ENCODE peak calls at places on chromosomes 12 and 14, in five cellular contexts. U is CD4-positive, alpha-beta T cell; G is IMR-90; H is hippocampal formation; W is T1000. Y is an unnamed sample.

GRCh38 chr12:105912911-105913514 is 225.7 kb downstream of the NUAK1 start:
- DNase-seq in W (no peak), G (peak; percentile 69), H (no peak), U (no peak), Y (no peak)

GRCh38 chr12:123363743-123364531 is 710 bp downstream of the SBNO1 start:
- DNase-seq in W (no peak), G (no peak), H (no peak), U (peak; percentile 18), Y (peak; percentile 34)

GRCh38 chr14:24398943-24399801 is at the start of gene NYNRIN:
- DNase-seq in U (peak; percentile 25), W (no peak), G (peak; percentile 12), H (no peak), Y (no peak)

GRCh38 chr12:64884728-64885127 is 60.3 kb downstream of the TBC1D30 start:
- DNase-seq in W (no peak), U (no peak), H (no peak), G (no peak), Y (no peak)

GRCh38 chr12:87378526-87378925 is 650.7 kb downstream of the C12orf50 start:
- DNase-seq in U (no peak), W (no peak), H (no peak), G (no peak), Y (no peak)

GRCh38 chr12:53201170-53201541 is 5.9 kb downstream of the ITGB7 start:
- DNase-seq in H (no peak), U (no peak), W (no peak), G (peak; percentile 49), Y (no peak)

GRCh38 chr12:102023343-102023930 is 38.4 kb downstream of the WASHC3 start:
- DNase-seq in U (no peak), W (no peak), H (no peak), G (peak; percentile 86), Y (no peak)

GRCh38 chr14:75128596-75128990 is 1.7 kb upstream of the NEK9 start:
- DNase-seq in U (no peak), W (no peak), H (no peak), G (no peak), Y (no peak)

GRCh38 chr12:106282457-106283097 is 20.0 kb upstream of the TCP11L2 start:
- DNase-seq in H (no peak), U (peak; percentile 35), G (peak; percentile 55), W (peak; percentile 25), Y (no peak)

GRCh38 chr12:113366827-113367226 is 8.4 kb downstream of the PLBD2 start:
- DNase-seq in G (no peak), H (no peak), U (no peak), W (no peak), Y (no peak)

GRCh38 chr14:28678887-28679286 is 87.7 kb upstream of the FOXG1 start:
- DNase-seq in H (no peak), U (no peak), W (no peak), G (no peak), Y (no peak)

GRCh38 chr12:109111775-109112491 is 4.5 kb upstream of the ACACB start:
- DNase-seq in W (no peak), G (peak; percentile 49), U (peak; percentile 31), H (peak; percentile 75), Y (peak; percentile 67)